ENCODE peak calls at places on chromosome 4, in eight cellular contexts. K is substantia nigra; Q is endothelial cell of umbilical vein; P is cardiac muscle cell; C is amniotic epithelial cell; F is T-helper 9 cell; L is stimulated activated CD4-positive, alpha-beta T cell treated with anti-CD3 and anti-CD28 coated beads, Interleukin-12 subunit alpha, Interleukin-12 subunit beta, amount 100 ng/mL, for 48 hours; J is NCI-H774. U is an unnamed sample.
A peak's percentile ranks its signal among the peaks of the same experiment; 100 is the strongest.

GRCh38 chr4:111798840-111799239 is 346.4 kb upstream of the FAM241A start:
- DNase-seq in K (no peak), Q (no peak), P (no peak), C (peak; percentile 11), F (no peak), L (no peak), J (no peak), U (no peak)

GRCh38 chr4:155781432-155781831 is 22.6 kb downstream of the GUCY1B1 start:
- DNase-seq in K (no peak), Q (no peak), P (no peak), C (no peak), F (no peak), L (no peak), J (no peak), U (no peak)

GRCh38 chr4:103400405-103400804 is 202.3 kb upstream of the CENPE start:
- DNase-seq in K (no peak), Q (no peak), P (peak; percentile 1), C (no peak), F (no peak), L (no peak), J (no peak), U (no peak)

GRCh38 chr4:16881151-16881884 is 17.1 kb downstream of the LDB2 start:
- DNase-seq in K (no peak), Q (no peak), P (no peak), C (no peak), F (no peak), L (no peak), J (no peak), U (no peak)

GRCh38 chr4:128287159-128287870 is at the start of gene PGRMC2:
- DNase-seq in K (no peak), Q (no peak), P (peak; percentile 37), C (no peak), F (no peak), L (no peak), J (no peak), U (no peak)

GRCh38 chr4:1576961-1577814 is 106.9 kb downstream of the FAM53A start:
- DNase-seq in K (no peak), Q (no peak), P (no peak), C (no peak), F (no peak), L (no peak), J (no peak), U (no peak)

GRCh38 chr4:21848001-21848400 is 100.6 kb downstream of the KCNIP4 start:
- DNase-seq in K (no peak), Q (no peak), P (no peak), C (no peak), F (no peak), L (no peak), J (peak; percentile 52), U (no peak)

GRCh38 chr4:15778191-15778741 is at the start of gene CD38:
- DNase-seq in K (no peak), Q (no peak), P (peak; percentile 20), C (peak; percentile 19), F (no peak), L (peak; percentile 39), J (no peak), U (peak; percentile 44)

GRCh38 chr4:3689006-3689405 is 77.2 kb upstream of the ADRA2C start:
- DNase-seq in K (no peak), Q (no peak), P (no peak), C (no peak), F (no peak), L (no peak), J (no peak), U (no peak)

GRCh38 chr4:121272526-121272925 is 108.3 kb downstream of the QRFPR start:
- DNase-seq in K (no peak), Q (no peak), P (peak; percentile 68), C (peak; percentile 82), F (no peak), L (no peak), J (no peak), U (no peak)

GRCh38 chr4:180665994-180666818 is 1577.0 kb upstream of the TENM3 start:
- DNase-seq in K (no peak), Q (no peak), P (peak; percentile 62), C (peak; percentile 29), F (no peak), L (no peak), J (peak; percentile 30), U (no peak)

GRCh38 chr4:116122131-116122530 is 963.2 kb downstream of the TRAM1L1 start:
- DNase-seq in K (no peak), Q (no peak), P (no peak), C (peak; percentile 2), F (no peak), L (no peak), J (no peak), U (no peak)

GRCh38 chr4:5918331-5919030 is 25.6 kb upstream of the CRMP1 start:
- DNase-seq in K (no peak), Q (no peak), P (no peak), C (no peak), F (no peak), L (no peak), J (no peak), U (no peak)

GRCh38 chr4:72468904-72469502 is 100.0 kb downstream of the ADAMTS3 start:
- DNase-seq in K (no peak), Q (peak; percentile 46), P (peak; percentile 52), C (peak; percentile 29), F (no peak), L (no peak), J (no peak), U (no peak)